ENCODE peak calls at places on chromosomes 3 and 15, in nine cellular contexts. Y is tibial nerve, M is spleen, I is IMR-90, O is stomach, T is Peyer's patch, J is transverse colon, E is prostate gland, P is sigmoid colon. L is an unnamed sample. For H3K36me3 and H3K4me1, the result is how much of the 10 kb centered on the place peaks cover.

GRCh38 chr3:146214493-146214892 is 36.4 kb downstream of the PLSCR4 start:
- DNase-seq in I (no peak), J (no peak), T (no peak), O (no peak), Y (no peak), M (no peak), E (no peak), P (no peak), L (no peak)

GRCh38 chr15:59892995-59893394 is 111.1 kb upstream of the FOXB1 start:
- DNase-seq in T (no peak), O (no peak), J (no peak), I (peak), Y (no peak), P (no peak), E (no peak), M (no peak), L (no peak)

GRCh38 chr3:21216598-21216997 is 534.4 kb downstream of the ZNF385D start:
- DNase-seq in E (no peak), O (no peak), P (no peak), I (no peak), M (no peak), Y (no peak), J (no peak), T (no peak), L (no peak)

GRCh38 chr3:38578551-38578950 is 70.9 kb downstream of the SCN5A start:
- DNase-seq in E (no peak), T (peak), M (peak), P (no peak), Y (no peak), J (no peak), I (no peak), O (peak), L (peak)

GRCh38 chr15:68176601-68177000 is 28.5 kb downstream of the CALML4 start:
- DNase-seq in T (no peak), I (no peak), O (no peak), E (no peak), Y (no peak), P (no peak), M (no peak), J (no peak), L (no peak)

GRCh38 chr3:174377096-174377495 is 482.0 kb upstream of the NAALADL2 start:
- DNase-seq in O (no peak), P (no peak), T (no peak), E (no peak), I (no peak), M (no peak), J (no peak), Y (no peak), L (no peak)

GRCh38 chr3:72345980-72346379 is 502.3 kb downstream of the SHQ1 start:
- DNase-seq in P (no peak), E (no peak), M (peak), T (no peak), Y (no peak), I (no peak), J (no peak), O (no peak), L (no peak)

GRCh38 chr15:92882697-92883642 is 17.2 kb upstream of the CHD2 start:
- DNase-seq in J (no peak), Y (peak), O (no peak), E (no peak), M (peak), T (no peak), P (no peak), I (no peak), L (no peak)

GRCh38 chr3:158264894-158265293 is 155.0 kb downstream of the RSRC1 start:
- DNase-seq in Y (no peak), E (no peak), P (no peak), I (no peak), O (no peak), T (no peak), M (no peak), J (no peak), L (no peak)

GRCh38 chr15:23022156-23022555 is 17.2 kb downstream of the TUBGCP5 start:
- DNase-seq in P (no peak), J (no peak), I (no peak), T (no peak), O (no peak), M (no peak), E (no peak), Y (no peak), L (no peak)
- H3K36me3 ChIP-seq in P (half or more), J (half or more), I (under half), T (under half), O (half or more), M (half or more), E (under half), Y (half or more), L (half or more)

GRCh38 chr3:43025423-43025822 is 46.3 kb downstream of the GASK1A start:
- DNase-seq in I (no peak), P (no peak), O (no peak), Y (no peak), E (no peak), J (no peak), M (no peak), T (no peak), L (no peak)
- H3K4me1 ChIP-seq in I (under half), P (under half), O (under half), Y (under half), E (under half), J (under half), M (under half), T (under half), L (under half)

GRCh38 chr3:159852256-159852655 is 136.4 kb upstream of the IL12A start:
- DNase-seq in J (no peak), E (no peak), O (no peak), M (no peak), P (no peak), T (no peak), Y (no peak), I (no peak), L (no peak)

GRCh38 chr3:159850481-159850880 is 138.2 kb upstream of the IL12A start:
- DNase-seq in T (no peak), Y (no peak), J (no peak), I (no peak), P (no peak), M (no peak), O (no peak), E (no peak), L (no peak)

GRCh38 chr3:159854500-159855124 is 134.0 kb upstream of the IL12A start:
- DNase-seq in I (peak), J (no peak), M (no peak), O (no peak), P (no peak), T (no peak), E (no peak), Y (no peak), L (no peak)

GRCh38 chr3:159853506-159853864 is 135.2 kb upstream of the IL12A start:
- DNase-seq in J (no peak), O (no peak), M (no peak), Y (no peak), I (no peak), T (no peak), P (no peak), E (no peak), L (no peak)

DNA sequence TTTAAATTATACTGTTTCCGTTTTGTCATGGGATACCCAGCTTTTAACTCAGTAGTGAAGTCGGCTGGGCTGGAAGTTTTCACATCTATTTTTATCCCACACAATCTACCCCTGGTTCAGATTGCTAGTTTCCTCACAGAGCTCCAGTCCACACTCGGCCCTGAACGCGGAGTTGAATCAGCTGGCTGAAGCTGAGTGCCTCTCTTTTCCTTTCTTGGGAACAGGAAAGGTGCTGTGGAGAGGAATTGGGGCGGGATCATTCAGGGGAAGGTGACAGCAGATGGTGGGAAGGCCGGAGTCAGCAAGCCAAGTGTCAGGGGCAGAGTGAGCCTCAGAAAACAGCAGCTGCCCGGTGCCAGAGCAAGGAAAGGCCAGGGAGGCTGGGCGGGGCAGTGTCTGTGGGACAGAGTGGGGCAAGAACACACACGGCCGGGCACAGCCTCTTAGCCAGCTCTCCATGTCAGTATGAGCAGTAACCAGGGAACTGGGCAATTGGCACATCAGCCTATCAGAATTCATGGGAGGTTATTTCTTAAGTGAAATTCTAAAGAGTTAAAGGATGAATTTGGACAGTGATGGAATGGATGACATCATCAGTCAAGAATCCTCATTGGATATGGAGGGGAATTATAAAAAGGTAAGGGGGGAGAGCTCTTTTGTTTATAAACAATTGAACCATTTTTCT is 135.7 kb upstream of the IL12A start:
- DNase-seq in Y (peak), T (no peak), M (peak), E (no peak), O (no peak), J (no peak), P (peak), I (peak), L (no peak)
- TF ChIP-seq POLR2A in Y (peak), T (no peak), M (no peak), E (no peak), O (no peak), J (no peak), P (no peak), I (peak), L (no peak)

GRCh38 chr15:41820791-41821423 is 7.0 kb upstream of the JMJD7 start:
- DNase-seq in I (no peak), O (peak), Y (no peak), T (peak), M (peak), E (peak), J (no peak), P (peak), L (no peak)
- H3K36me3 ChIP-seq in I (half or more), O (half or more), Y (half or more), T (under half), M (half or more), E (under half), J (under half), P (half or more), L (half or more)

DNA sequence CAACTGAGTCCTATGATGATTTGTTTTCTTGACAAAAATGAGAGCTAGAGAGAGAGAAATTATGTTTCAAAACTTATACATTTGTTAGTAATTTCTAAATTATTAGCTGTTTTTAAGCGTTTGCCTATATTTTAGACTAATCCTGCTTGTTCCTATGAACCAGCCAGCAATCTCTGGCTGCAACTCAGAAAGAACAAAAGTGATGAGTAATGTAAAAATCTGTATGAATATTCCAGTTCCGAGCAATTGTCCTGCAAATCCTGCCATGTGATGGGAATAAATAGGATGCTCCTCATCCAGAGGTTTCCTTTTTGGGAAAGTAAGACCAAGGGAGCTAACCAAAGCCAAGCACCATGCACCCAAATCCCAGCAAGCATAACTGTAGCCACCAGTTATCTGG is 228.3 kb upstream of the GBE1 start:
- DNase-seq in P (no peak), E (no peak), Y (no peak), J (no peak), O (no peak), M (no peak), I (no peak), T (no peak), L (no peak)
- H3K4me1 ChIP-seq in P (under half), E (under half), Y (under half), J (under half), O (under half), M (under half), I (under half), T (under half), L (under half)

GRCh38 chr3:3802021-3802420 is 2.8 kb downstream of the LRRN1 start:
- DNase-seq in P (no peak), T (no peak), J (no peak), Y (no peak), M (no peak), E (no peak), O (no peak), I (no peak), L (no peak)
- TF ChIP-seq POLR2A in P (no peak), T (no peak), J (no peak), Y (no peak), M (no peak), E (no peak), O (no peak), I (no peak), L (no peak)

GRCh38 chr3:14446988-14447570 is 44.7 kb downstream of the SLC6A6 start:
- DNase-seq in I (no peak), E (no peak), O (no peak), T (no peak), Y (no peak), J (no peak), P (no peak), M (no peak), L (no peak)
- H3K36me3 ChIP-seq in I (half or more), E (under half), O (half or more), T (under half), Y (half or more), J (under half), P (under half), M (under half), L (under half)

GRCh38 chr15:84656972-84657371 is 1.0 kb downstream of the NMB start:
- DNase-seq in I (no peak), O (no peak), J (no peak), Y (no peak), P (no peak), T (no peak), E (no peak), M (no peak), L (no peak)
- H3K4me1 ChIP-seq in I (under half), O (half or more), J (under half), Y (under half), P (under half), T (under half), E (under half), M (under half), L (under half)

L was measured in esophagus muscularis mucosa.